ENCODE peak calls at places on chromosomes 7 and 10, in ten cellular contexts. V is Peyer's patch; N is stimulated activated CD4-positive, alpha-beta T cell treated with anti-CD3 and anti-CD28 coated beads, TNF-alpha, amount 100 ng/mL, for 1 hour; B is cardiac fibroblast; C is HTR-8/SVneo; W is foreskin fibroblast; Z is RWPE1; G is A172; F is CD8-positive, alpha-beta memory T cell; S is NCI-H748 treated with DMSO at 0.1 percent for 48 hours. Q is an unnamed sample.

GRCh38 chr10:117661316-117661715 is 118.8 kb downstream of the EMX2 start:
- DNase-seq in G (no peak), C (no peak), N (no peak), Z (no peak), W (no peak), V (no peak), B (no peak), S (no peak), F (no peak), Q (no peak)

GRCh38 chr7:75716992-75717626 is 21.6 kb downstream of the HIP1 start:
- DNase-seq in N (no peak), B (peak), Z (peak), S (no peak), G (peak), F (no peak), C (peak), W (peak), V (no peak), Q (no peak)

GRCh38 chr10:22252801-22253577 is 35.2 kb upstream of the EBLN1 start:
- DNase-seq in V (peak), W (no peak), G (no peak), S (no peak), Z (no peak), F (peak), N (peak), C (no peak), B (peak), Q (no peak)

GRCh38 chr7:44086627-44087026 is 4.3 kb upstream of the POLM start:
- DNase-seq in V (no peak), B (no peak), W (no peak), S (no peak), F (no peak), G (no peak), Z (no peak), C (no peak), N (no peak), Q (no peak)

GRCh38 chr7:151863386-151864079 is 13.4 kb downstream of the PRKAG2 start:
- DNase-seq in B (no peak), N (no peak), F (no peak), Z (no peak), W (no peak), C (no peak), G (no peak), V (no peak), S (no peak), Q (no peak)

GRCh38 chr10:47383254-47384147 is 592 bp downstream of the ZNF488 start:
- DNase-seq in W (no peak), B (no peak), G (no peak), N (no peak), F (no peak), C (no peak), V (no peak), Z (peak), S (peak), Q (no peak)

GRCh38 chr7:151062399-151063211 is 3.2 kb downstream of the SLC4A2 start:
- DNase-seq in N (no peak), F (no peak), C (no peak), W (no peak), B (peak), S (no peak), G (peak), Z (no peak), V (peak), Q (no peak)

GRCh38 chr10:2146079-2146478 is 408.8 kb upstream of the ADARB2 start:
- DNase-seq in F (no peak), Z (no peak), S (no peak), V (no peak), B (no peak), G (no peak), N (no peak), W (no peak), C (no peak), Q (no peak)

GRCh38 chr7:79217468-79217867 is 236.0 kb downstream of the MAGI2 start:
- DNase-seq in V (no peak), N (no peak), C (no peak), Z (peak), G (peak), B (peak), F (no peak), W (no peak), S (no peak), Q (no peak)

GRCh38 chr7:47329320-47329926 is 252.5 kb downstream of the TNS3 start:
- DNase-seq in N (no peak), V (peak), W (no peak), F (no peak), C (no peak), B (peak), S (no peak), G (peak), Z (no peak), Q (no peak)

GRCh38 chr10:73879296-73880173 is 5.2 kb upstream of the CAMK2G start:
- DNase-seq in N (peak), W (peak), C (peak), V (peak), Z (peak), S (peak), F (peak), B (peak), G (peak), Q (peak)

GRCh38 chr7:18041202-18041601 is 13.6 kb upstream of the PRPS1L1 start:
- DNase-seq in V (no peak), S (no peak), Z (no peak), N (no peak), C (no peak), W (no peak), F (no peak), B (no peak), G (no peak), Q (no peak)

GRCh38 chr7:117118579-117119180 is 165.4 kb downstream of the ST7 start:
- DNase-seq in B (no peak), S (no peak), W (no peak), N (no peak), Z (no peak), G (no peak), F (no peak), C (no peak), V (no peak), Q (no peak)

GRCh38 chr10:11517150-11517549 is 94.3 kb downstream of the USP6NL start:
- DNase-seq in N (no peak), W (no peak), F (no peak), V (no peak), S (no peak), B (no peak), C (no peak), G (no peak), Z (peak), Q (no peak)

GRCh38 chr7:7201583-7202374 is 19.4 kb downstream of the C1GALT1 start:
- DNase-seq in G (no peak), Z (peak), F (peak), C (no peak), V (no peak), W (no peak), B (no peak), N (peak), S (no peak), Q (no peak)

GRCh38 chr7:45033261-45033930 is 33.4 kb downstream of the CCM2 start:
- DNase-seq in Z (peak), B (peak), V (no peak), S (no peak), C (no peak), G (peak), N (no peak), W (peak), F (no peak), Q (no peak)

GRCh38 chr7:22667562-22668239 is 59.3 kb upstream of the IL6 start:
- DNase-seq in S (peak), G (peak), V (no peak), N (no peak), C (peak), W (peak), Z (peak), F (no peak), B (peak), Q (no peak)

GRCh38 chr7:2517004-2517403 is 2.6 kb upstream of the LFNG start:
- DNase-seq in B (peak), N (no peak), Z (peak), F (no peak), V (no peak), C (peak), S (no peak), W (peak), G (peak), Q (no peak)

GRCh38 chr7:127840552-127840951 is 188.6 kb downstream of the SND1 start:
- DNase-seq in W (no peak), F (no peak), N (no peak), Z (no peak), G (no peak), B (no peak), V (no peak), C (no peak), S (no peak), Q (no peak)